ENCODE peak calls at places on chromosomes 4 and X, in four cellular contexts. M is left lung, X is neural progenitor cell, K is GM23248. O is an unnamed sample.

GRCh38 chr4:139509727-139510410 is 46.1 kb downstream of the SETD7 start:
- DNase-seq in K (peak; percentile 17), M (no peak), X (peak; percentile 59), O (no peak)

GRCh38 chr4:47068986-47069385 is 37.6 kb downstream of the GABRB1 start:
- DNase-seq in X (no peak), K (no peak), M (no peak), O (no peak)

GRCh38 chr4:25888781-25889180 is 25.2 kb upstream of the SMIM20 start:
- DNase-seq in M (no peak), X (no peak), K (peak; percentile 53), O (no peak)

GRCh38 chr4:139492429-139492828 is 38.5 kb downstream of the RAB33B start:
- DNase-seq in K (no peak), X (no peak), M (no peak), O (no peak)

GRCh38 chr4:107740950-107741701 is 21.1 kb upstream of the PAPSS1 start:
- DNase-seq in M (no peak), X (no peak), K (peak; percentile 49), O (peak; percentile 60)

GRCh38 chrX:1686642-1687041 is 71.8 kb downstream of the ASMT start:
- DNase-seq in M (no peak), X (no peak), K (peak; percentile 4), O (no peak)

GRCh38 chr4:74365761-74366160 is 816 bp downstream of the EREG start:
- DNase-seq in K (peak; percentile 23), M (peak; percentile 67), X (peak; percentile 38), O (no peak)

GRCh38 chr4:127622621-127622922 is 10.2 kb upstream of the INTU start:
- DNase-seq in M (no peak), K (no peak), X (no peak), O (no peak)

GRCh38 chr4:85747871-85748491 is 273.0 kb downstream of the ARHGAP24 start:
- DNase-seq in X (peak; percentile 81), K (peak; percentile 80), M (no peak), O (no peak)

GRCh38 chrX:68935362-68935761 is 106.5 kb downstream of the EFNB1 start:
- DNase-seq in M (no peak), K (no peak), X (no peak), O (no peak)

GRCh38 chr4:142703694-142704309 is 142.3 kb downstream of the INPP4B start:
- DNase-seq in K (no peak), M (no peak), X (no peak), O (no peak)

GRCh38 chr4:3660086-3660927 is 105.9 kb upstream of the ADRA2C start:
- DNase-seq in X (peak; percentile 75), M (peak; percentile 62), K (no peak), O (no peak)

GRCh38 chrX:20320461-20321159 is 53.9 kb upstream of the RPS6KA3 start:
- DNase-seq in M (no peak), K (no peak), X (no peak), O (no peak)

GRCh38 chr4:52371861-52372260 is 287.2 kb downstream of the USP46 start:
- DNase-seq in K (no peak), M (no peak), X (no peak), O (no peak)

GRCh38 chr4:85968945-85969830 is 390.7 kb downstream of the MAPK10 start:
- DNase-seq in K (peak; percentile 86), M (no peak), X (peak; percentile 57), O (no peak)

GRCh38 chr4:98557497-98557896 is 100.9 kb downstream of the TSPAN5 start:
- DNase-seq in M (no peak), K (peak; percentile 45), X (no peak), O (no peak)

GRCh38 chr4:102311407-102311806 is 33.9 kb downstream of the SLC39A8 start:
- DNase-seq in M (no peak), K (no peak), X (no peak), O (no peak)

GRCh38 chr4:122847931-122848330 is 21.3 kb downstream of the FGF2 start:
- DNase-seq in X (no peak), K (peak; percentile 36), M (no peak), O (no peak)

GRCh38 chrX:100928660-100929613 is at the start of gene XKRX:
- DNase-seq in K (peak; percentile 53), M (peak; percentile 82), X (peak; percentile 62), O (peak; percentile 47)

GRCh38 chr4:8725845-8726244 is 133.3 kb downstream of the CPZ start:
- DNase-seq in K (no peak), M (no peak), X (no peak), O (no peak)

GRCh38 chrX:2696698-2697215 is 5.7 kb downstream of the CD99 start:
- DNase-seq in X (no peak), K (peak; percentile 96), M (no peak), O (no peak)

GRCh38 chrX:40100537-40101429 is 3.0 kb upstream of the BCOR start:
- DNase-seq in K (no peak), M (no peak), X (peak; percentile 74), O (no peak)

GRCh38 chrX:135632353-135632752 is 81.1 kb upstream of the CT45A1 start:
- DNase-seq in K (no peak), M (no peak), X (no peak), O (no peak)

GRCh38 chr4:44186096-44186849 is 262.3 kb downstream of the KCTD8 start:
- DNase-seq in K (no peak), M (peak; percentile 48), X (no peak), O (no peak)

GRCh38 chr4:29711226-29711625 is 1008.9 kb upstream of the PCDH7 start:
- DNase-seq in K (no peak), M (no peak), X (no peak), O (no peak)

GRCh38 chr4:180449395-180449956 is 1793.7 kb upstream of the TENM3 start:
- DNase-seq in K (no peak), X (peak; percentile 71), M (no peak), O (no peak)

GRCh38 chr4:129384974-129385373 is 289.0 kb downstream of the C4orf33 start:
- DNase-seq in X (no peak), K (no peak), M (no peak), O (no peak)

GRCh38 chr4:156954598-156954997 is 17.0 kb downstream of the PDGFC start:
- DNase-seq in M (no peak), X (no peak), K (no peak), O (no peak)

GRCh38 chr4:139655116-139655515 is 10.5 kb upstream of the MGST2 start:
- DNase-seq in M (no peak), K (peak; percentile 64), X (peak; percentile 33), O (peak; percentile 37)

GRCh38 chr4:88765729-88766128 is 68.1 kb upstream of the NAP1L5 start:
- DNase-seq in K (peak; percentile 89), X (no peak), M (no peak), O (no peak)

GRCh38 chr4:98630804-98631454 is 27.5 kb downstream of the TSPAN5 start:
- DNase-seq in M (no peak), X (no peak), K (peak; percentile 8), O (no peak)

GRCh38 chrX:44705817-44706551 is 137.8 kb upstream of the DUSP21 start:
- DNase-seq in K (no peak), X (no peak), M (no peak), O (no peak)

GRCh38 chrX:123487674-123488073 is 245.2 kb downstream of the THOC2 start:
- DNase-seq in X (no peak), M (no peak), K (peak; percentile 32), O (no peak)

GRCh38 chr4:165439344-165439743 is 60.5 kb downstream of the CPE start:
- DNase-seq in K (peak; percentile 15), M (no peak), X (no peak), O (no peak)

GRCh38 chrX:63764946-63765345 is 20.1 kb downstream of the ARHGEF9 start:
- DNase-seq in K (peak; percentile 54), X (no peak), M (no peak), O (no peak)

GRCh38 chrX:71107762-71108360 is 1.3 kb upstream of the CXorf65 start:
- DNase-seq in X (no peak), K (no peak), M (no peak), O (no peak)

GRCh38 chr4:177375372-177375771 is 65.7 kb downstream of the NEIL3 start:
- DNase-seq in K (no peak), X (no peak), M (no peak), O (no peak)

GRCh38 chr4:104901438-104901837 is 245.2 kb upstream of the TET2 start:
- DNase-seq in M (no peak), X (peak; percentile 43), K (no peak), O (no peak)

GRCh38 chr4:27789768-27790167 is 929.1 kb downstream of the STIM2 start:
- DNase-seq in X (no peak), M (no peak), K (peak; percentile 9), O (no peak)

GRCh38 chrX:45775462-45775861 is 574.8 kb upstream of the DIPK2B start:
- DNase-seq in M (no peak), X (no peak), K (peak; percentile 87), O (no peak)
- H3K4me1 ChIP-seq in M (peaks cover 30% of the 10 kb centered on the region), X (no peaks in the 10 kb centered on the region), K (peaks cover 56% of the 10 kb centered on the region), O (peaks cover 5% of the 10 kb centered on the region)

GRCh38 chrX:148270499-148270898 is 229.9 kb upstream of the AFF2 start:
- DNase-seq in K (no peak), X (no peak), M (no peak), O (no peak)
- H3K27ac ChIP-seq in K (no peak overlapping the region), X (no peak overlapping the region), M (peak overlapping the region; percentile 13), O (no peak overlapping the region)

DNA sequence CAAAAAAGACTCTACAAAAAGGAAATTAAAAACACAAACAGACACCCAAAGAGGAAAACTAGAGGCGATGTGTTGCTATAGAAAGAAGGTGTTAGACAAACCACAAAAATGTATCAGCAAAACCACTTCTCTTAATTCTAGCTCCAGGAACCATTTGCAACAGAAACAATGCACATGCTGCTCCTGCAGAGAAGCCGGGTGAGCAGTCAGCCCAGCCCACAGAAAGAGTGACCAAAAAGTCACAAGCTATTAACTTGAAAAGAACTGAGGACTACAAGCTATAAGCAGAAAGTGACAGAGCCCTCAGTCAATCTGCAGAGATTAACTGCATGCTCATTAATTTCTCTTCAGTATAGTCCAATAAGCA is 96.2 kb upstream of the KLHL13 start:
- DNase-seq in K (no peak), X (no peak), M (no peak), O (no peak)
- H3K4me1 ChIP-seq in K (no peaks in the 10 kb centered on the region), X (peaks cover 3% of the 10 kb centered on the region), M (no peaks in the 10 kb centered on the region), O (no peaks in the 10 kb centered on the region)

DNA sequence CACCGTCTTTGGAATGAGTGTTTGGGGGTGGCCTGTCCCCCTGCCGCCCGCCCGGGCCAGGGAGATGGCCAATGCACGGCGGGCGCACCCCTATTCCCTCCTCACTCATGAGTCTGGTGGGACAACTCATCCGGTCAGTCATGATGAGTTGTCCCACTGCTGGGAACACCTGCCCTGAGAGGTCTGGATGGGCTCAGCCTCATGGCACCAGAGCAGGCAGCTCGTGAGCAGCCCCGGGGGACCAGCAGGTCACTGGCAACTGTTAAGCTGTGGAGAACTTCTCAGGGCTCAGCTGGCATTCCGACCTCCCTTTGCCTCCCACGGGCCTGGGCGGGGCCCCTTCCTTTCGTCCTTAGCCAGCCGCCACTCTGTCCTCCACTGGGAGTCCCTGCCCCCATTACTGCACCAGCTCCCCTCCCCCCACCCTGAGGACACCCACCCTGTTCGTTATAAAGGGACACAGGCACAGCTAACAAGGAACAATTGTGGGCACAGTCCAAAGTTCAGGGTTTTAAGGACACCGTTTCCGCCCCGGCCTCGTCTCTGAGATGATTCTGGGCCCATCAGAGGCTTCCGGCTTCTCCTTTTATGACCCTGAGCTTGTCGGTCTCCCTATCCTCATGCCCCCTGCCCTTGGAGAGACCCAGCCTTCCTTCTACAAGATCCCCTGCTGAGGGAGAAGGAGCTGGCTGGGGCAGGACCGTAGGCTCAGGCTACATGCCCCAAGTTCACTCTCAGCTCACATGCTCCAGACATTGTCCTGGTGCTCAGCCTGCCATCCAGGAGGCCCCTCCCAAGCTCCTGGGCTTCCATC is 14.6 kb upstream of the KIAA0232 start:
- DNase-seq in M (no peak), X (no peak), K (peak; percentile 18), O (no peak)
- H3K27ac ChIP-seq in M (no peak overlapping the region), X (no peak overlapping the region), K (no peak overlapping the region), O (no peak overlapping the region)

O was measured in breast epithelium.